ENCODE peak calls at places on chromosomes 12 and 14, in ten cellular contexts. X is cardiac muscle cell; R is left ventricle myocardium inferior; O is GM12865; D is transverse colon; V is HFFc6; U is AG10803; W is brain microvascular endothelial cell; Q is RWPE2; T is CD4-positive, alpha-beta T cell. F is an unnamed sample.

GRCh38 chr12:12201274-12201758 is 65.5 kb downstream of the LRP6 start:
- DNase-seq in T (no peak), D (no peak), W (peak), X (peak), Q (no peak), V (no peak), O (peak), R (no peak), U (no peak), F (no peak)

GRCh38 chr12:115295886-115296285 is 611.9 kb upstream of the TBX3 start:
- DNase-seq in W (no peak), R (no peak), U (no peak), T (no peak), V (no peak), D (no peak), Q (no peak), O (no peak), X (no peak), F (no peak)

GRCh38 chr12:66692170-66692569 is 13.3 kb upstream of the GRIP1 start:
- DNase-seq in U (no peak), T (no peak), W (no peak), V (no peak), D (no peak), X (no peak), Q (no peak), R (no peak), O (no peak), F (no peak)

GRCh38 chr12:53706080-53706479 is 21.2 kb downstream of the CALCOCO1 start:
- DNase-seq in T (no peak), R (no peak), Q (no peak), V (no peak), X (no peak), O (no peak), W (no peak), U (no peak), D (no peak), F (no peak)

GRCh38 chr12:107650977-107651376 is 34.6 kb upstream of the PWP1 start:
- DNase-seq in X (no peak), W (no peak), R (no peak), U (no peak), D (no peak), Q (no peak), T (no peak), V (no peak), O (no peak), F (no peak)

GRCh38 chr14:29853272-29853671 is 74.4 kb downstream of the PRKD1 start:
- DNase-seq in R (no peak), Q (no peak), W (no peak), V (no peak), U (no peak), X (no peak), O (no peak), T (no peak), D (no peak), F (no peak)

GRCh38 chr14:98208074-98208675 is 1063.8 kb downstream of the BCL11B start:
- DNase-seq in X (no peak), Q (no peak), D (no peak), O (peak), T (no peak), W (no peak), V (no peak), R (no peak), U (no peak), F (no peak)

GRCh38 chr12:75596406-75596805 is 85.0 kb upstream of the KRR1 start:
- DNase-seq in O (no peak), Q (no peak), W (no peak), V (no peak), D (no peak), R (no peak), T (no peak), U (no peak), X (no peak), F (no peak)

GRCh38 chr14:21268612-21269251 is 510 bp downstream of the HNRNPC start:
- DNase-seq in V (peak), W (peak), X (peak), O (peak), D (peak), U (peak), R (no peak), Q (no peak), T (no peak), F (peak)

GRCh38 chr12:50261654-50262053 is 21.7 kb downstream of the LIMA1 start:
- DNase-seq in U (no peak), W (no peak), Q (no peak), R (no peak), V (peak), X (peak), D (no peak), T (no peak), O (no peak), F (no peak)

GRCh38 chr12:58922849-58923248 is 2.5 kb upstream of the LRIG3 start:
- DNase-seq in Q (no peak), U (no peak), O (no peak), W (peak), R (no peak), V (peak), D (no peak), T (no peak), X (peak), F (no peak)

GRCh38 chr14:97010491-97011160 is 213.4 kb downstream of the VRK1 start:
- DNase-seq in W (no peak), R (no peak), D (no peak), O (peak), T (no peak), X (no peak), Q (no peak), U (no peak), V (no peak), F (no peak)
- TF ChIP-seq CTCF in W (no peak), R (no peak), D (no peak), O (peak), T (no peak), X (no peak), Q (no peak), U (no peak), V (no peak), F (peak)

GRCh38 chr12:6383572-6384498 is at the start of gene LTBR:
- DNase-seq in W (peak), T (no peak), R (peak), V (peak), O (peak), U (peak), X (peak), Q (peak), D (peak), F (no peak)
- TF ChIP-seq CTCF in W (peak), T (no peak), R (peak), V (peak), O (no peak), U (peak), X (peak), Q (no peak), D (no peak), F (no peak)

GRCh38 chr12:10904686-10905085 is 4.7 kb downstream of the TAS2R13 start:
- DNase-seq in V (no peak), R (no peak), Q (no peak), X (no peak), D (no peak), W (no peak), O (no peak), U (no peak), T (no peak), F (no peak)

GRCh38 chr12:10901427-10901826 is 7.9 kb downstream of the TAS2R13 start:
- DNase-seq in V (no peak), R (no peak), W (no peak), X (peak), Q (no peak), O (no peak), D (no peak), T (no peak), U (no peak), F (no peak)

GRCh38 chr12:10900972-10901371 is 8.4 kb downstream of the TAS2R13 start:
- DNase-seq in R (no peak), O (no peak), X (no peak), Q (no peak), D (no peak), W (no peak), U (no peak), T (no peak), V (no peak), F (no peak)

GRCh38 chr12:10896854-10897253 is 12.5 kb downstream of the TAS2R13 start:
- DNase-seq in X (no peak), V (no peak), O (no peak), Q (no peak), W (no peak), D (no peak), U (no peak), T (no peak), R (no peak), F (no peak)

DNA sequence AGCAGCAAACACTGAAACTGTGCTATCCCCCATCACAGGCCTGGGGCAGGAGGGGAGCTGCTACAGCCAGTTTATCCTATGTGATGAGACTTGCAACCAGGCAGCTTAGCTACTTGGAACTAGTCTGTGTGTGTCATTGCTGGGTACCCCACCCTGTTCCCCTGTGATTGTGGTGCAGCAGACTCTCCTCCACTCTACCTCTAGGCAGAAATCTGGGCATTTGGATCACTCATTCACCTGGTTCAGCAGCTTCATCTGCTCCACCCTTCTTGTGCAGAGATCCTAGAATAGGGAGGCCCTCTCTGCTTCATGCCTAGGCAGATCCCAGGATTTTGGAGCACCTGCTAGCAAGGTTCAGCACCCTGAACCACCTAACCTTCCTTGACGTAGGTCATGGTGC is 8.8 kb downstream of the TAS2R13 start:
- DNase-seq in V (no peak), Q (no peak), W (no peak), X (no peak), D (no peak), T (no peak), U (no peak), O (no peak), R (no peak), F (no peak)
- TF ChIP-seq CTCF in V (no peak), Q (no peak), W (no peak), X (no peak), D (no peak), T (no peak), U (no peak), O (no peak), R (no peak), F (no peak)

GRCh38 chr14:102672410-102672960 is 80.0 kb downstream of the RCOR1 start:
- DNase-seq in W (no peak), R (no peak), Q (no peak), V (no peak), U (no peak), X (no peak), O (no peak), D (no peak), T (no peak), F (no peak)
- TF ChIP-seq CTCF in W (no peak), R (no peak), Q (no peak), V (peak), U (no peak), X (no peak), O (no peak), D (no peak), T (no peak), F (peak)

F was measured in neural crest cell.